ENCODE peak calls at places on chromosomes 2 and 18, in nine cellular contexts. O, J, H, Q, B, I, P, F and Z are unnamed samples.

GRCh38 chr2:5391361-5391760 is 300.8 kb upstream of the SOX11 start:
- DNase-seq in O (no peak), J (no peak), H (no peak), Q (no peak), B (no peak), I (no peak), P (no peak), F (no peak), Z (no peak)

GRCh38 chr2:26521054-26521912 is 43.4 kb upstream of the OTOF start:
- DNase-seq in O (no peak), J (no peak), H (no peak), Q (no peak), B (no peak), I (peak; percentile 81), P (no peak), F (peak; percentile 61), Z (no peak)

GRCh38 chr2:86193901-86194567 is 1.2 kb downstream of the IMMT start:
- DNase-seq in O (no peak), J (no peak), H (no peak), Q (no peak), B (no peak), I (no peak), P (no peak), F (no peak), Z (no peak)

GRCh38 chr2:40032650-40033319 is 253.7 kb upstream of the THUMPD2 start:
- DNase-seq in O (no peak), J (no peak), H (no peak), Q (no peak), B (no peak), I (no peak), P (no peak), F (no peak), Z (peak; percentile 92)

GRCh38 chr2:77521931-77522470 is at the start of gene LRRTM4:
- DNase-seq in O (no peak), J (no peak), H (peak; percentile 59), Q (no peak), B (peak; percentile 9), I (peak; percentile 72), P (peak; percentile 89), F (no peak), Z (no peak)

GRCh38 chr2:26503238-26503880 is 25.4 kb upstream of the OTOF start:
- DNase-seq in O (peak; percentile 62), J (peak; percentile 76), H (peak; percentile 94), Q (peak; percentile 76), B (peak; percentile 78), I (peak; percentile 93), P (peak; percentile 42), F (peak; percentile 91), Z (no peak)

GRCh38 chr2:114089636-114090325 is 199.9 kb downstream of the ACTR3 start:
- DNase-seq in O (no peak), J (no peak), H (no peak), Q (no peak), B (no peak), I (no peak), P (no peak), F (no peak), Z (peak; percentile 16)

GRCh38 chr2:145777297-145777696 is 1257.4 kb upstream of the ZEB2 start:
- DNase-seq in O (no peak), J (no peak), H (no peak), Q (no peak), B (no peak), I (no peak), P (no peak), F (no peak), Z (no peak)

GRCh38 chr2:119753041-119753929 is 6.4 kb upstream of the PTPN4 start:
- DNase-seq in O (peak; percentile 10), J (no peak), H (no peak), Q (peak; percentile 52), B (peak; percentile 27), I (peak; percentile 61), P (no peak), F (no peak), Z (no peak)

GRCh38 chr2:73307720-73308119 is 14.4 kb upstream of the EGR4 start:
- DNase-seq in O (no peak), J (no peak), H (no peak), Q (no peak), B (peak; percentile 14), I (no peak), P (peak; percentile 34), F (no peak), Z (no peak)

GRCh38 chr2:20080839-20081348 is 29.5 kb upstream of the LAPTM4A start:
- DNase-seq in O (no peak), J (no peak), H (peak; percentile 87), Q (no peak), B (no peak), I (peak; percentile 85), P (no peak), F (no peak), Z (no peak)

GRCh38 chr2:181777654-181778053 is 97.3 kb upstream of the NEUROD1 start:
- DNase-seq in O (no peak), J (no peak), H (no peak), Q (no peak), B (no peak), I (no peak), P (no peak), F (no peak), Z (no peak)

GRCh38 chr18:40738321-40738880 is 1216.6 kb upstream of the PIK3C3 start:
- DNase-seq in O (no peak), J (no peak), H (no peak), Q (no peak), B (no peak), I (no peak), P (no peak), F (no peak), Z (no peak)

GRCh38 chr2:46379213-46380037 is 82.2 kb downstream of the EPAS1 start:
- DNase-seq in O (no peak), J (no peak), H (peak; percentile 29), Q (no peak), B (no peak), I (no peak), P (no peak), F (no peak), Z (no peak)

GRCh38 chr2:46984642-46985476 is 69.3 kb upstream of the MCFD2 start:
- DNase-seq in O (no peak), J (peak; percentile 29), H (no peak), Q (no peak), B (no peak), I (no peak), P (no peak), F (peak; percentile 89), Z (peak; percentile 96)

GRCh38 chr18:14086459-14087231 is 45.6 kb downstream of the ZNF519 start:
- DNase-seq in O (no peak), J (no peak), H (peak; percentile 70), Q (no peak), B (peak; percentile 11), I (peak; percentile 81), P (no peak), F (no peak), Z (peak; percentile 8)

GRCh38 chr2:237757616-237758015 is 41.0 kb upstream of the RBM44 start:
- DNase-seq in O (no peak), J (no peak), H (no peak), Q (no peak), B (no peak), I (no peak), P (no peak), F (no peak), Z (no peak)

GRCh38 chr2:65177754-65178442 is 48.0 kb upstream of the RAB1A start:
- DNase-seq in O (no peak), J (no peak), H (no peak), Q (no peak), B (no peak), I (no peak), P (peak; percentile 72), F (no peak), Z (no peak)

GRCh38 chr18:13463526-13463925 is 245.0 kb downstream of the LDLRAD4 start:
- DNase-seq in O (no peak), J (peak; percentile 15), H (no peak), Q (no peak), B (no peak), I (no peak), P (no peak), F (no peak), Z (no peak)

GRCh38 chr2:73210696-73211095 is 3.3 kb upstream of the SMYD5 start:
- DNase-seq in O (no peak), J (no peak), H (no peak), Q (no peak), B (no peak), I (no peak), P (no peak), F (no peak), Z (no peak)

GRCh38 chr2:234366891-234367290 is 130.0 kb downstream of the ARL4C start:
- DNase-seq in O (no peak), J (no peak), H (no peak), Q (no peak), B (no peak), I (no peak), P (no peak), F (no peak), Z (no peak)

GRCh38 chr2:216372761-216373291 is 543 bp upstream of the MARCHF4 start:
- DNase-seq in O (no peak), J (no peak), H (no peak), Q (no peak), B (no peak), I (no peak), P (no peak), F (no peak), Z (peak; percentile 90)